ENCODE peak calls at places on chromosomes 6 and 20, in ten cellular contexts. T is progenitor cell of endocrine pancreas; S is stimulated activated CD4-positive, alpha-beta T cell treated with anti-CD3 and anti-CD28 coated beads, Interleukin-2, amount 100 ng/mL, for 24 hours; L is pancreas; R is H7; V is dorsolateral prefrontal cortex; W is GM12878; C is heart left ventricle; K is breast epithelium; O is ureter. Q is an unnamed sample.
A peak's percentile ranks its signal among the peaks of the same experiment; 100 is the strongest.

GRCh38 chr20:3551681-3552434 is 81.0 kb downstream of the ATRN start:
- DNase-seq in O (no peak), R (no peak), S (no peak), V (no peak), K (no peak), L (no peak), T (no peak), C (no peak), W (no peak), Q (no peak)

GRCh38 chr6:148557796-148558457 is 188.9 kb upstream of the UST start:
- DNase-seq in T (no peak), S (no peak), R (no peak), C (no peak), K (no peak), O (no peak), W (no peak), L (no peak), V (no peak), Q (no peak)

GRCh38 chr20:39291301-39291700 is 329.2 kb downstream of the DHX35 start:
- DNase-seq in C (no peak), W (no peak), V (no peak), O (no peak), S (no peak), L (no peak), R (no peak), T (no peak), K (no peak), Q (no peak)

GRCh38 chr6:8079116-8079515 is 14.9 kb upstream of the BLOC1S5 start:
- DNase-seq in K (no peak), R (no peak), O (no peak), V (no peak), T (no peak), S (no peak), W (no peak), C (no peak), L (no peak), Q (no peak)

GRCh38 chr6:90109141-90109540 is 187.5 kb downstream of the BACH2 start:
- DNase-seq in C (no peak), S (no peak), V (no peak), O (no peak), W (no peak), R (no peak), T (no peak), K (no peak), L (no peak), Q (peak; percentile 46)

GRCh38 chr20:52722926-52723325 is 249.2 kb upstream of the TSHZ2 start:
- DNase-seq in W (no peak), V (no peak), R (no peak), T (no peak), K (no peak), O (no peak), L (no peak), S (no peak), C (no peak), Q (no peak)

GRCh38 chr6:56491606-56492328 is 150.9 kb downstream of the DST start:
- DNase-seq in L (no peak), O (no peak), R (no peak), K (no peak), V (no peak), W (no peak), T (no peak), S (no peak), C (peak; percentile 72), Q (no peak)

GRCh38 chr20:22586645-22587310 is 2.4 kb upstream of the FOXA2 start:
- DNase-seq in O (no peak), T (peak; percentile 72), L (peak; percentile 92), V (no peak), R (peak; percentile 91), C (no peak), K (no peak), W (no peak), S (no peak), Q (peak; percentile 3)